ENCODE peak calls at places on chromosomes 5 and 9, in seven cellular contexts. L is HepG2, R is lower leg skin, I is A549, O is spleen, F is Peyer's patch, B is NB4. K is an unnamed sample.

GRCh38 chr9:128118971-128119665 is 8.4 kb downstream of the PTGES2 start:
- DNase-seq in L (no peak), O (peak; percentile 68), R (no peak), I (no peak), F (peak; percentile 39), B (no peak), K (no peak)

GRCh38 chr5:12246016-12246415 is 341.8 kb upstream of the CTNND2 start:
- DNase-seq in B (no peak), R (no peak), L (no peak), F (no peak), O (no peak), I (no peak), K (no peak)

GRCh38 chr9:133470988-133471387 is 7.9 kb downstream of the SLC2A6 start:
- DNase-seq in L (no peak), B (no peak), I (no peak), O (no peak), R (no peak), F (no peak), K (no peak)

GRCh38 chr9:112717669-112718331 is at the start of gene INIP:
- DNase-seq in B (peak; percentile 98), O (peak; percentile 99), I (peak; percentile 97), F (peak; percentile 97), L (peak; percentile 95), R (peak; percentile 99), K (peak; percentile 89)

GRCh38 chr5:149036168-149036567 is 26.7 kb downstream of the SH3TC2 start:
- DNase-seq in L (no peak), F (no peak), O (peak; percentile 83), I (no peak), R (no peak), B (no peak), K (no peak)

GRCh38 chr9:121640076-121640475 is 11.4 kb upstream of the DAB2IP start:
- DNase-seq in I (peak; percentile 41), F (peak; percentile 88), R (no peak), O (no peak), B (peak; percentile 61), L (peak; percentile 50), K (peak; percentile 70)

GRCh38 chr5:149352169-149352568 is 5.7 kb upstream of the PCYOX1L start:
- DNase-seq in B (no peak), I (no peak), R (peak; percentile 29), F (no peak), L (no peak), O (no peak), K (no peak)

GRCh38 chr5:74641778-74642542 is 1.4 kb upstream of the ENC1 start:
- DNase-seq in R (no peak), F (peak; percentile 75), L (peak; percentile 62), B (peak; percentile 78), I (peak; percentile 82), O (peak; percentile 86), K (no peak)

GRCh38 chr5:149917073-149917676 is 27.4 kb downstream of the PDE6A start:
- DNase-seq in R (no peak), O (no peak), F (no peak), L (no peak), I (no peak), B (no peak), K (no peak)

GRCh38 chr9:72857632-72858011 is 95.2 kb downstream of the ALDH1A1 start:
- DNase-seq in I (peak; percentile 57), L (no peak), F (no peak), B (no peak), O (no peak), R (no peak), K (no peak)

GRCh38 chr5:58871648-58872242 is 288.9 kb downstream of the RAB3C start:
- DNase-seq in R (no peak), O (no peak), I (peak; percentile 69), L (peak; percentile 24), B (peak; percentile 55), F (no peak), K (no peak)

GRCh38 chr5:96093340-96093739 is 131.7 kb upstream of the ELL2 start:
- DNase-seq in O (no peak), I (no peak), L (no peak), B (no peak), R (no peak), F (no peak), K (no peak)

GRCh38 chr5:122300968-122301367 is 11.1 kb upstream of the SNCAIP start:
- DNase-seq in F (no peak), O (no peak), L (no peak), I (no peak), B (no peak), R (no peak), K (no peak)

GRCh38 chr9:68872026-68872501 is 141.8 kb downstream of the PRKACG start:
- DNase-seq in F (no peak), L (no peak), O (peak; percentile 82), I (no peak), B (no peak), R (no peak), K (no peak)

GRCh38 chr5:10704949-10705621 is 55.9 kb downstream of the DAP start:
- DNase-seq in B (peak; percentile 77), O (no peak), L (no peak), R (no peak), F (no peak), I (no peak), K (peak; percentile 68)

DNA sequence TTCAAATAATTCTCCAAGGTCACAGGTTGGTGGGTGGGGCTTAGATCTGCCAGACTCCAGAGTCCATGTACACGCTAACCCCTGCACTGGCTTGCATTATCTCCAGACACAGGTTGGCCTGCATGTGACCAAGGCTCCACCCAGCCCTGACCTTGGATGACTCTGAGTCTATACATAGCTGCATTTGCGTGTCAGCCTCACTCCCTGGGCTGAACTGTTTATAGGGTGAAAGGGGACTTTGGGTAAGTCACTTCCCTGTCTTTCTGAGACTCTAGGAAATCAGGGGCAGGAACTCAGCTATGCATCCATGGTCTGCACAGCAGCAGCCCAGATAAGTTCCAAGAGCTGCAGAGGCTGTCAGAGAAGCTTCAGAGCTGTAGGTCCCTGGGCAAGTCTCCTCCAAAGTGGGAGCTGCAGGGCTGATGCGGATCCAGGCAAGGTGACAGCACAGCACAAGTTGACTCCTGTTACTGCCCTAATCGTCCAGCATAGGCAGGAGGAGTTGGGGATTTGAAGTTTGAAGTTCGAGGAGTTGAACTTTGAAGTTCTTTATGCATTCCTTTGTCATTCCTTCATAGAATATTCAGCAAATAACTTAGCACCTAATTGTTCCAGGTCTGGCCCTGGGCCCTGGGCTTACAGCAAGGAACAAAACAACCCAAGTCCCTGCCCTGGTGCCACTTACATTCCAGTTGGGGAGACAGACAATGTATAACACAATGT is 53.4 kb downstream of the SLC22A5 start:
- DNase-seq in F (peak; percentile 83), O (peak; percentile 82), I (peak; percentile 22), R (peak; percentile 85), L (peak; percentile 81), B (peak; percentile 91), K (no peak)
- TF ChIP-seq POLR2A in F (no peak), O (no peak), I (no peak), R (no peak), L (no peak), B (no peak), K (no peak)

DNA sequence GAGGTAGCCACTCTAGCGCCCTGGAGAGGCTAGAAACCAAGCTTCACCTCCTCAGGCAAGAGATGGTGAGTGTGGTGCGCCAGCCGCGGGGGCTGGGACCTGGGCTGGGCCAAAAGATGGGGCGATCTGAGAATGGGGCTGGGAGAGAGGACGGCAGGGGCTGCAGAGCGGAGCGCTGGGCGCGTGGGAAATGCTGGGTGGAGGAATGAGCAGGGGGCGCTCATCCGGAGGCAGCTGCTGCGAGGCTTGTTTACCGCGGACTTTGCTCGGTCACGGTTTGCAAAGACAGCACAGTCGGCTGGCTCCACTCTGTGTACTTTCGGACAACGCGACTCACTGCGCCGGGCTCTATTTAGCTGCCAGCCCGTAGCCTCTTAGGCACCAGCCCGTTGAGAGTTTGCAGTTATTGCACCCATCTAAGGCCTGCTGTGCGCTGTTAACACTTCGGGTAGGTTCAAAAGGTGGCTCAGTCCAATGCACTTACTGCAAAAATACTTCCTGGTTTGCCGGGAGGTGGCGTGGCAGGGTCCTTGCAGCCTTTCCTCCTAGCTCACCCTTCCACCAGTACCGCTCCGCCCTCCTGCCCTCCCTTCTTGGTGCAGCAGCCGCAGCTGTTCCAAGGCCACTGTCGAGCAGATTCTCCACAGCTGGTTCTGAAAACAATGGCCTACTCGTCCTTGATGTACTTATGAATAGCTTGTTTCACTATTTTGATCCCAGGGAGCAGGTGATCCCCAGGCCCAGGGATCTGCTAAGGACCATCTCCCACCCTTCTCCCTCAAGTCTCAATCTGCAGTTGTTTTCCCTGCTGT is 1.3 kb downstream of the LURAP1L start:
- DNase-seq in O (peak; percentile 85), B (peak; percentile 50), L (peak; percentile 88), R (peak; percentile 96), I (peak; percentile 93), F (peak; percentile 89), K (peak; percentile 61)
- TF ChIP-seq POLR2A in O (no peak), B (no peak), L (peak; percentile 88), R (no peak), I (peak; percentile 34), F (peak; percentile 66), K (peak; percentile 18)

DNA sequence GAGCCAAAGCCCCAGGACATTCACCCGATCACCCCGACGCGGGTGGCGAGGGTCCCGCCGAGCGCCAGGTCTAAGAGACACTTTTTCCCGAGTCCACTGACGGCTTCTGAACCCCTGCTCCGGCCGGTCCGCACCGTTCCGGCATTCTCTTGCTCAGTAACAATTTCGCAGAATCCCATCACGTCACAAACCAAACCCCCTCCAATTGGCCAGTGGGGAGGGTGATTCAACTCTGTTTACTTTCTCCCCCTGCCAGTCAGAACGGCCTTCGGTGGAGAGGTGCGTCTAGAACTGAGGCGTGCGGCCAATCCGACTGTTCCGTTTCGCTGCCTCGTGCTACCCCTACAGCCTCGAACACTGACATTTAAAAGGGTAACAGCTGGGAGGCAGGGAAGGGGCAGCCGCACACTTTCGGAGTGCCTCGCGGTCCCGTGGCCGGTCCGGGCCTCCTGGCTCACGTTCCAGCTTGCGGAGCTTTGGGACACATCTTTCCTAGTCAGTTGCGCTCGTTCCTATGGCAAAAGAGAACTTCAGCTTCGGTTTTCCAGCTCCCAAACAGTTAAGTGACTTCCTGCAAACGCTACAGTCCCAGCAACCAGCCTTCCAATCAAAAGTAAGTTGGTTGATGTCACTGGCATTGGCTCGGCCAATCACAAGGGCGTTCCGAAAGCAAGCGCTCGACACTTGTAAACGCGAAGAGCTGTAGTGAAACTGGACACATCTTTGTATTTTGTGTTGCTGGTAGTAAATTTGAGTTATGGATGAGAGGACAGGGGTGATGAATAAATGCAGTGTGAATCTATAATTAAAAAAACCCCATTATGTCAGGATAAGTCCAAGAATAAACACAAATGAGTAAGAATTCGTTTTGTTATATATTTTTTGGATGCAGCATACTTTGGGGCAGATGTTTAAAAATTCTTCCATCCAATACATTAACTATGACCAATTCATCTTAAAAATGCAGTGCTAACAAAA is at the start of gene KLF9:
- DNase-seq in B (peak; percentile 92), L (peak; percentile 89), F (peak; percentile 94), I (peak; percentile 94), R (peak; percentile 99), O (peak; percentile 97), K (peak; percentile 99)
- TF ChIP-seq POLR2A in B (peak; percentile 42), L (peak; percentile 88), F (peak; percentile 89), I (peak; percentile 28), R (no peak), O (peak; percentile 95), K (peak; percentile 12)

DNA sequence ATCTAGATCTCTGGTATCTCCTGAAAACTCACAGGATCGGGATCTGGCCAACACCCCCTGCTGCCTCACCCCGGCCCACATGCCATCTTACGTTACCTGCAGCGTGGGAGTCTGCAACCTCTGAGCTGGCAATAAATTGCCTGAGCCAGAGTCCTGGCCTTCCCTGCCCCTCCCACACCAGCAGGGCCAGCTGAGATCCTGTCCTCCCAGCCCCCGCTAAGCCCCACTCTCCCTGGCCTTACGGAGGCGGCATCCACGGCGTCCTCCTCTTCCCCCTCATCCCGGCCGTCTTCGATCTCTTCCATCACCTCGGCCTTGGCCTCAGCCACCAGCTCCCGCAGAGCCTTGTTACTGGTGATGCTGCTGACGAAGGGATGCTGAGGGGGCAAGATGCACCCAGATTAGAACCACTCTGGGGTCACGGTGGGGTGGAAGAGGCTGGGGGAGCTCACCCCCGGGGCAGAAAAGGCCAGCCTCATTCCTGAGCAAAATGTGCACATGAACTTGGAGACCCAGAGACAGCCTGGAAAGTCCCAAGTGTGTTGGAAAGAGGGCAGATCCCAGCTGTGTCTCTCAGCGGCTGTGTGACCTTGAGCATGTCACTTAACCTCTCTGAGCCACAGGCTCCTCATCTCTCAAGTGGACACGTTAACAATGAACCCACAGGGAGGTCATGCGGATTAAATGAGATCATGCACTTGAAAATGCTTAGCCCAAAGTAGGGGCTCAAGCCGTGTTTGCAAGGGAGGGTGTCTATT is 89.9 kb upstream of the FBXW11 start:
- DNase-seq in O (no peak), L (no peak), R (no peak), B (no peak), F (no peak), I (no peak), K (no peak)
- TF ChIP-seq POLR2A in O (no peak), L (no peak), R (no peak), B (no peak), F (no peak), I (no peak), K (no peak)